ENCODE peak calls at places on chromosomes 6 and 20, in eight cellular contexts. I is neural crest cell; M is stimulated activated CD4-positive, alpha-beta T cell treated with anti-CD3 and anti-CD28 coated beads, Interleukin-15, amount 100 ng/mL, for 24 hours; H is WTC11; A is AG08396; G is A172; U is Kasumi-1; J is hypothalamus. X is an unnamed sample.

GRCh38 chr20:18058661-18059467 is 1.1 kb upstream of the OVOL2 start:
- DNase-seq in G (no peak), U (no peak), J (no peak), M (no peak), A (peak), I (no peak), H (peak), X (no peak)

GRCh38 chr6:3797231-3798200 is 46.0 kb upstream of the PXDC1 start:
- DNase-seq in I (no peak), J (no peak), A (peak), G (peak), U (no peak), M (no peak), H (no peak), X (peak)

GRCh38 chr20:60820918-60821317 is 431.1 kb upstream of the CDH4 start:
- DNase-seq in J (no peak), U (no peak), H (no peak), A (no peak), M (peak), I (no peak), G (no peak), X (no peak)

GRCh38 chr6:36912583-36912982 is 26.8 kb downstream of the C6orf89 start:
- DNase-seq in U (peak), G (peak), M (peak), I (no peak), J (no peak), A (peak), H (no peak), X (peak)

GRCh38 chr20:21291026-21291425 is 12.1 kb upstream of the XRN2 start:
- DNase-seq in A (peak), H (no peak), I (no peak), G (no peak), M (no peak), J (no peak), U (no peak), X (no peak)

GRCh38 chr6:70651326-70651905 is 16.3 kb upstream of the SMAP1 start:
- DNase-seq in U (no peak), M (peak), A (no peak), J (no peak), G (peak), I (no peak), H (no peak), X (no peak)

GRCh38 chr6:169048806-169049205 is 204.8 kb downstream of the THBS2 start:
- DNase-seq in A (no peak), I (no peak), H (no peak), G (no peak), J (no peak), U (no peak), M (no peak), X (no peak)

GRCh38 chr6:107646176-107646575 is 156.3 kb downstream of the SOBP start:
- DNase-seq in M (no peak), G (no peak), H (no peak), J (no peak), I (no peak), U (no peak), A (peak), X (no peak)

GRCh38 chr6:85669735-85670194 is 27.1 kb upstream of the SYNCRIP start:
- DNase-seq in H (no peak), G (no peak), U (peak), A (no peak), I (no peak), M (peak), J (no peak), X (no peak)

GRCh38 chr6:42104807-42105713 is 37.4 kb downstream of the C6orf132 start:
- DNase-seq in H (peak), M (peak), U (peak), A (no peak), I (no peak), J (no peak), G (no peak), X (no peak)

GRCh38 chr6:45369870-45370269 is 7.9 kb downstream of the SUPT3H start:
- DNase-seq in A (no peak), J (no peak), H (no peak), G (no peak), U (peak), I (no peak), M (no peak), X (no peak)

GRCh38 chr20:15857131-15857784 is 716.0 kb downstream of the KIF16B start:
- DNase-seq in I (no peak), M (no peak), H (no peak), G (no peak), A (no peak), U (peak), J (no peak), X (no peak)

GRCh38 chr20:59938221-59938620 is 1.9 kb downstream of the PPP1R3D start:
- DNase-seq in G (peak), U (no peak), H (no peak), I (no peak), J (no peak), M (no peak), A (peak), X (no peak)

GRCh38 chr6:119313937-119314893 is 35.3 kb downstream of the MAN1A1 start:
- DNase-seq in I (no peak), A (no peak), G (no peak), H (no peak), U (peak), J (no peak), M (peak), X (no peak)

GRCh38 chr6:18277181-18278006 is 13.1 kb upstream of the DEK start:
- DNase-seq in M (peak), H (peak), A (peak), J (no peak), G (no peak), I (peak), U (no peak), X (no peak)

GRCh38 chr20:25065044-25065624 is 7.2 kb upstream of the ACSS1 start:
- DNase-seq in J (no peak), U (no peak), H (peak), A (no peak), G (no peak), M (no peak), I (no peak), X (no peak)

GRCh38 chr20:50283922-50284810 is 93.5 kb downstream of the CEBPB start:
- DNase-seq in G (peak), A (no peak), I (no peak), J (no peak), M (peak), U (peak), H (no peak), X (no peak)

GRCh38 chr6:136051140-136051775 is 198.9 kb downstream of the MTFR2 start:
- DNase-seq in J (no peak), A (no peak), M (peak), I (no peak), H (no peak), U (no peak), G (peak), X (peak)

GRCh38 chr6:106847116-106847515 is 127.4 kb downstream of the CD24 start:
- DNase-seq in H (no peak), A (no peak), I (no peak), U (no peak), J (no peak), G (no peak), M (no peak), X (no peak)

GRCh38 chr20:58893355-58894151 is 41.0 kb downstream of the GNAS start:
- DNase-seq in U (no peak), I (no peak), J (no peak), G (no peak), H (no peak), M (peak), A (no peak), X (no peak)

GRCh38 chr6:82588859-82589412 is 225.3 kb downstream of the TPBG start:
- DNase-seq in M (no peak), G (no peak), I (no peak), J (no peak), A (no peak), U (no peak), H (no peak), X (no peak)

GRCh38 chr6:93721386-93722048 is 302.2 kb upstream of the EPHA7 start:
- DNase-seq in U (peak), G (peak), J (no peak), I (no peak), A (no peak), M (no peak), H (peak), X (peak)

GRCh38 chr6:53347921-53348435 is 772 bp downstream of the ELOVL5 start:
- DNase-seq in A (peak), H (peak), U (peak), G (peak), M (peak), J (no peak), I (peak), X (no peak)

GRCh38 chr20:63540417-63541186 is 3.4 kb upstream of the PTK6 start:
- DNase-seq in G (no peak), H (no peak), I (no peak), M (no peak), J (no peak), U (no peak), A (peak), X (no peak)

GRCh38 chr20:4814696-4815252 is 93.1 kb downstream of the PRND start:
- DNase-seq in J (peak), I (no peak), H (no peak), M (peak), A (no peak), G (no peak), U (peak), X (peak)

GRCh38 chr6:156844089-156844488 is 66.9 kb downstream of the ARID1B start:
- DNase-seq in U (no peak), G (no peak), H (no peak), J (no peak), I (no peak), A (no peak), M (no peak), X (no peak)

GRCh38 chr6:46521464-46521971 is 30.3 kb upstream of the RCAN2 start:
- DNase-seq in G (no peak), H (no peak), A (no peak), U (no peak), J (no peak), M (no peak), I (no peak), X (no peak)

GRCh38 chr6:131694832-131695426 is 6.3 kb downstream of the OR2A4 start:
- DNase-seq in A (peak), H (peak), I (peak), J (no peak), U (peak), M (peak), G (peak), X (peak)

GRCh38 chr6:138397128-138397814 is 6.8 kb upstream of the HEBP2 start:
- DNase-seq in J (no peak), I (no peak), A (no peak), U (no peak), M (no peak), G (no peak), H (no peak), X (no peak)

GRCh38 chr6:56017198-56017597 is 141.8 kb upstream of the BMP5 start:
- DNase-seq in U (peak), G (no peak), A (no peak), H (no peak), J (no peak), M (no peak), I (no peak), X (no peak)

GRCh38 chr20:59141818-59142581 is 21.6 kb upstream of the ZNF831 start:
- DNase-seq in J (no peak), A (no peak), M (no peak), U (no peak), I (peak), H (peak), G (peak), X (no peak)

GRCh38 chr6:169235286-169235685 is 18.4 kb downstream of the THBS2 start:
- DNase-seq in G (no peak), A (no peak), H (no peak), J (no peak), U (no peak), I (no peak), M (no peak), X (no peak)

GRCh38 chr20:9739991-9740390 is 98.9 kb downstream of the PAK5 start:
- DNase-seq in A (no peak), U (no peak), M (no peak), G (no peak), I (no peak), J (no peak), H (no peak), X (no peak)